ENCODE peak calls at places on chromosome 15, in four cellular contexts. K is NCI-H2029 treated with DMSO at 0.1 percent for 48 hours; U is stimulated activated CD4-positive, alpha-beta T cell treated with anti-CD3 and anti-CD28 coated beads, Interleukin-1b, Interleukin-23, amount 100 ng/mL, for 24 hours; Q is fibroblast of the aortic adventitia. L is an unnamed sample.

GRCh38 chr15:64532921-64533320 is 72.5 kb downstream of the ZNF609 start:
- DNase-seq in K (no peak), U (no peak), Q (no peak), L (no peak)

GRCh38 chr15:63941698-63942465 is 104.4 kb downstream of the DAPK2 start:
- DNase-seq in K (no peak), U (no peak), Q (no peak), L (no peak)

GRCh38 chr15:49863431-49864205 is 242.8 kb downstream of the DTWD1 start:
- DNase-seq in K (no peak), U (no peak), Q (peak; percentile 91), L (no peak)

GRCh38 chr15:90851114-90851513 is 17.3 kb upstream of the FURIN start:
- DNase-seq in K (no peak), U (no peak), Q (no peak), L (no peak)

GRCh38 chr15:27757050-27757449 is 342.1 kb downstream of the OCA2 start:
- DNase-seq in K (no peak), U (no peak), Q (no peak), L (no peak)

GRCh38 chr15:24878153-24878552 is 76.6 kb upstream of the SNRPN start:
- DNase-seq in K (no peak), U (no peak), Q (peak; percentile 11), L (no peak)

GRCh38 chr15:62889734-62890505 is 152.6 kb upstream of the TPM1 start:
- DNase-seq in K (no peak), U (no peak), Q (peak; percentile 91), L (peak; percentile 30)

GRCh38 chr15:33742286-33742685 is 226.0 kb upstream of the CHRM5 start:
- DNase-seq in K (no peak), U (no peak), Q (peak; percentile 24), L (no peak)

GRCh38 chr15:55360256-55360655 is 41.2 kb downstream of the PIGB start:
- DNase-seq in K (no peak), U (no peak), Q (no peak), L (peak; percentile 31)

GRCh38 chr15:51281368-51281967 is 56.9 kb downstream of the CYP19A1 start:
- DNase-seq in K (no peak), U (no peak), Q (peak; percentile 76), L (peak; percentile 66)

GRCh38 chr15:72195101-72195511 is 2.5 kb downstream of the GRAMD2A start:
- DNase-seq in K (no peak), U (no peak), Q (no peak), L (no peak)

GRCh38 chr15:83320404-83320803 is 35.9 kb upstream of the BNC1 start:
- DNase-seq in K (no peak), U (no peak), Q (no peak), L (no peak)

GRCh38 chr15:95025924-95026728 is 794.8 kb downstream of the MCTP2 start:
- DNase-seq in K (no peak), U (no peak), Q (peak; percentile 37), L (peak; percentile 45)

GRCh38 chr15:34239151-34239761 is 14.4 kb downstream of the EMC4 start:
- DNase-seq in K (no peak), U (no peak), Q (peak; percentile 82), L (peak; percentile 27)

GRCh38 chr15:83155937-83156336 is 48.5 kb downstream of the TM6SF1 start:
- DNase-seq in K (no peak), U (no peak), Q (no peak), L (no peak)

GRCh38 chr15:85515212-85515611 is 134.8 kb downstream of the AKAP13 start:
- DNase-seq in K (no peak), U (no peak), Q (peak; percentile 51), L (no peak)

GRCh38 chr15:48553559-48553958 is 92.0 kb downstream of the FBN1 start:
- DNase-seq in K (no peak), U (no peak), Q (peak; percentile 47), L (peak; percentile 58)

GRCh38 chr15:45785897-45786296 is 151.1 kb downstream of the SQOR start:
- DNase-seq in K (no peak), U (no peak), Q (no peak), L (no peak)

GRCh38 chr15:67000896-67001295 is 64.5 kb upstream of the SMAD3 start:
- DNase-seq in K (no peak), U (no peak), Q (no peak), L (no peak)

GRCh38 chr15:43008150-43008549 is 87.6 kb upstream of the TTBK2 start:
- DNase-seq in K (no peak), U (no peak), Q (no peak), L (no peak)

GRCh38 chr15:91099616-91100560 is at the start of gene SV2B:
- DNase-seq in K (no peak), U (no peak), Q (peak; percentile 23), L (peak; percentile 16)

L was measured in dermis microvascular lymphatic vessel endothelial cell.